ENCODE peak calls at places on chromosomes 7 and 10, in six cellular contexts. X is nucleus accumbens, T is SJCRH30, Q is colonic mucosa, H is IMR-90, J is hippocampal formation. M is an unnamed sample.

GRCh38 chr10:79069325-79070090 is 742 bp downstream of the ZMIZ1 start:
- DNase-seq in X (no peak), T (peak; percentile 59), Q (peak; percentile 50), H (no peak), J (no peak), M (peak; percentile 64)

GRCh38 chr10:51834548-51834947 is 135.2 kb upstream of the CSTF2T start:
- DNase-seq in X (no peak), T (no peak), Q (no peak), H (no peak), J (no peak), M (no peak)

GRCh38 chr10:131804551-131805295 is 96.1 kb upstream of the PPP2R2D start:
- DNase-seq in X (no peak), T (no peak), Q (peak; percentile 5), H (no peak), J (no peak), M (no peak)

GRCh38 chr7:136878878-136879277 is 10.4 kb downstream of the CHRM2 start:
- DNase-seq in X (no peak), T (no peak), Q (no peak), H (no peak), J (no peak), M (no peak)

GRCh38 chr10:27714349-27714748 is 31.3 kb downstream of the MKX start:
- DNase-seq in X (no peak), T (no peak), Q (no peak), H (no peak), J (no peak), M (no peak)

GRCh38 chr7:91240546-91240945 is 23.7 kb upstream of the FZD1 start:
- DNase-seq in X (no peak), T (no peak), Q (no peak), H (peak; percentile 51), J (no peak), M (no peak)

GRCh38 chr7:44438851-44439250 is 51.6 kb downstream of the NUDCD3 start:
- DNase-seq in X (no peak), T (no peak), Q (no peak), H (peak; percentile 43), J (no peak), M (no peak)

GRCh38 chr10:102781921-102782542 is 38.3 kb downstream of the WBP1L start:
- DNase-seq in X (no peak), T (no peak), Q (no peak), H (peak; percentile 65), J (no peak), M (no peak)

GRCh38 chr7:6161463-6162330 is 110.7 kb downstream of the CYTH3 start:
- DNase-seq in X (no peak), T (no peak), Q (no peak), H (no peak), J (no peak), M (no peak)

GRCh38 chr10:116182426-116182825 is 90.6 kb downstream of the GFRA1 start:
- DNase-seq in X (no peak), T (no peak), Q (no peak), H (no peak), J (no peak), M (no peak)

GRCh38 chr10:133379152-133379800 is at the start of gene PAOX:
- DNase-seq in X (peak; percentile 46), T (peak; percentile 21), Q (peak; percentile 72), H (peak; percentile 46), J (peak; percentile 57), M (peak; percentile 85)

GRCh38 chr7:106715730-106716129 is 54.8 kb upstream of the CCDC71L start:
- DNase-seq in X (no peak), T (no peak), Q (no peak), H (no peak), J (no peak), M (no peak)

GRCh38 chr10:117449636-117450035 is 74.4 kb upstream of the PDZD8 start:
- DNase-seq in X (no peak), T (no peak), Q (no peak), H (no peak), J (no peak), M (no peak)

M was measured in right lobe of liver.